ENCODE peak calls at places on chromosomes 16 and 17, in four cellular contexts. N, G, K and S are unnamed samples.

GRCh38 chr16:27367463-27368357 is 34.3 kb upstream of the IL21R start:
- DNase-seq in N (peak), G (peak), K (peak), S (peak)

GRCh38 chr16:5416013-5416412 is 318.4 kb upstream of the EEF2KMT start:
- DNase-seq in N (no peak), K (no peak), G (no peak), S (no peak)

GRCh38 chr16:50547340-50547865 is 793 bp upstream of the NKD1 start:
- DNase-seq in G (peak), N (no peak), K (peak), S (peak)

GRCh38 chr17:76682306-76682705 is 28.5 kb downstream of the MXRA7 start:
- DNase-seq in K (no peak), G (no peak), N (no peak), S (no peak)

GRCh38 chr17:73833779-73834613 is 189.8 kb upstream of the SDK2 start:
- DNase-seq in K (no peak), G (no peak), N (no peak), S (no peak)

GRCh38 chr17:40538019-40538935 is 27.0 kb downstream of the CCR7 start:
- DNase-seq in K (peak), G (no peak), N (no peak), S (no peak)

GRCh38 chr17:8360260-8360659 is 16.2 kb downstream of the KRABD2 start:
- DNase-seq in N (no peak), K (no peak), G (no peak), S (no peak)

GRCh38 chr16:56197227-56197992 is 6.1 kb downstream of the GNAO1 start:
- DNase-seq in K (no peak), G (no peak), N (no peak), S (no peak)

GRCh38 chr17:20063665-20064648 is 54.8 kb downstream of the SPECC1 start:
- DNase-seq in K (peak), G (no peak), N (peak), S (peak)

GRCh38 chr16:1538804-1539520 is 5.5 kb downstream of the TMEM204 start:
- DNase-seq in G (peak), K (no peak), N (no peak), S (no peak)

GRCh38 chr16:81313731-81314602 is 795 bp upstream of the GAN start:
- DNase-seq in G (no peak), N (no peak), K (no peak), S (peak)

GRCh38 chr17:13735444-13735843 is 133.7 kb upstream of the HS3ST3A1 start:
- DNase-seq in N (no peak), K (no peak), G (no peak), S (no peak)
- TF ChIP-seq CTCF in N (no peak), K (no peak), G (no peak), S (no peak)

GRCh38 chr16:9296273-9296593 is 204.8 kb downstream of the HAPSTR1 start:
- DNase-seq in N (no peak), G (no peak), K (peak), S (no peak)

GRCh38 chr16:9302102-9302501 is 210.7 kb downstream of the HAPSTR1 start:
- DNase-seq in K (peak), G (no peak), N (no peak), S (peak)

GRCh38 chr16:9300252-9300651 is 208.8 kb downstream of the HAPSTR1 start:
- DNase-seq in G (no peak), K (no peak), N (no peak), S (no peak)

DNA sequence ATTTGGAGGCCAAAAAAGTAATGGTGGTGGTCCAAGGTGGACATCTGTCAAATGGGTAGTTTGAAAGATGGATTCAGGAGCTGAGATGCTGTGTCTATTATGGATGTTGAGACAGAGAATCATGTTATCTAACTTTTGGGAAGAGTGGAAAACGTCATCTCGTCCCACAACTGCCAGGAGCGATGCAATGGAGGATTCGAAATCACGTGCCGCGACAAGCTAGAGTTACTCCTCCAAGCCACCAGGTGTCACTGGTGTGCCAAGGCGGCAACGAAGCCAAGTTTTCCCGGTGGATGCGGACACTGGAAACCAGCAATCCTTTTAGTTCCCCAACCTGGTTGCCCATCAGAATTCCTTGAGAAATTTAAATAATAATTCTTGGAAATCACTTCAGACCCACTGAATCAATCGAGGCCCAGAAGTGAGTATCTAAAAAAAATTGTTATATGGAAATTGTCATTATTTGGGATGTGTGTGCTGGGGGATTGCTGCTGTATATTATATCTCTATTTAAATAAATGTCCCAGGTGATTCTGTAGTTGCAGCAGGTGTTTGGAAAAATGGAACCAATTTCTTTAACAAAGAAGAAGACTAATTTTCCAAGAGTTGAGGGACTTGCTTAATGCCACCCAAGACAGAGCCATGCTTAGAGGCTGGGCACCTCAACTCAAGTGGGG is 206.1 kb downstream of the HAPSTR1 start:
- DNase-seq in K (no peak), G (peak), N (no peak), S (no peak)
- TF ChIP-seq CTCF in K (no peak), G (peak), N (peak), S (peak)

GRCh38 chr17:50841949-50842354 is 6.6 kb downstream of the WFIKKN2 start:
- DNase-seq in N (no peak), G (peak), K (peak), S (peak)
- TF ChIP-seq CTCF in N (peak), G (peak), K (peak), S (peak)

GRCh38 chr16:57859331-57859730 is 57.0 kb upstream of the KIFC3 start:
- DNase-seq in G (peak), K (no peak), N (no peak), S (no peak)
- TF ChIP-seq CTCF in G (peak), K (no peak), N (no peak), S (no peak)

DNA sequence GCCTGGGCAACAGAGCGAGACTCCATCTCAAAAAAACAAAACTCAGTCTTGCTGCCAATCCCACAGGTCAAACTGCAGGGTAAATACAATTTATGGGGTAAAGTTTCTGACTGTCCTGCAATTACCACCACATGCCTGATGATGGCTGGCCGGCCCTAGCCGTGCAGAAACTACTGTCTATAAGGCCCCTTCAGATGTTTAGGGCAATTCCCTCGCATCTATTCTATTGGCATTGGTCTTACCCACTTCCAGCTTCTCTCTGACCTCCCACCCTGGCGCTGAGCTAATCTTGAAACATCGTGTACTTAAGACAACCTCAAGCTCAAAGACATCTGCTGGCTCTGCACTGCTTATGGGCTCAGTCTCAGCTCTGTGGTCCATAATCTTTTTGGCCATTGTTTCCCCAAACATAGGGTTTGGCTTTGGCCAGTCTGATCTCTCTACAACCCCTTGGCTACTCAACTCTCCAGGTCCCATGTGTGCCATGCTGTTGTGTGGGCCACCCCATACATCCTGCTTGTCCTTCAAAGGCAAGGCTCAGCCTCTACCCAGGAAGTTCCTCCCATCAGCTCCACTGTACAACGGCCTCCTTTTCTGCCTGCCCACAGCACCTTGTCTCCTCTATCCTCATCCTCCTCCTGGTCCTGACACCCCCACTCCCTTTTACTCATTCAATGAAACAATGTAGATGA is 16.6 kb downstream of the MAP3K14 start:
- DNase-seq in N (no peak), K (no peak), G (peak), S (no peak)
- TF ChIP-seq CTCF in N (no peak), K (no peak), G (peak), S (no peak)

DNA sequence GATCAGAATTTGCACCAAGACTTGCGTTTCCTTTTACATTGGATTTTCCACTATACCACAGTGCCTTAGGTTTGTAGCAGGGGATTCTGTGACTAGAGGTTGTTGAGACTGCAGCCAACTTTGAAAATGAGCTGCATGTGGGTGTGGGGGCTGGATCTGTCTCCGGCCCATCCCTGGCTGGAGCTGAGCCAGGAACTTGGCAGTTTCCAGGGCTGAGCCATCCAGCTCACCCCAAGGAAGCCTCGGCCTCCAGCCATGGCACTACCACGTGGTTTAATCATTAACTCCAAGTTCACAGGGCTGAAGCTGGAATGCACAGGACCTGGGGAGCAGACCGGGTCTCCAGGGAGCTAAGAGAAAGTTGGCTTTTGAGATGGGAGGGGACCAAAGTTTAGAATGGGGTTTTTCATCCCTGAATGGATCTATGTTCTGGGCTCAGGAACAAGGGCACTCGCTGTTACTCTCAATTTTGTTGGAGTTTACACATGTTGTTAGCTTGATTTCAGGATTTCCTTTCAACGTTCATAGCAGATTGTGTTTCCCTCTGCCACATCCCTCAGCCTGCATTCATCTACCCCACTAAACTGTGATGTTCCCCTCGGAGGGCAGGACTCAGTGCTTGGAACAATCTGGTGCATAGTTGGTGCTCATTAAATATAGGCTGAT is 42.3 kb upstream of the HNF1B start:
- DNase-seq in G (no peak), K (peak), N (no peak), S (peak)
- TF ChIP-seq CTCF in G (no peak), K (no peak), N (no peak), S (no peak)

GRCh38 chr16:67668495-67669157 is 2.0 kb downstream of the C16orf86 start:
- DNase-seq in K (no peak), N (no peak), G (peak), S (no peak)
- TF ChIP-seq CTCF in K (no peak), N (no peak), G (peak), S (no peak)